ENCODE peak calls at places on chromosome 18, in four cellular contexts. J is NCI-H2171 treated with DMSO at 0.1 percent for 48 hours, M is T-helper 9 cell, B is NCI-H345. O is an unnamed sample.

GRCh38 chr18:44708451-44709083 is 27.9 kb downstream of the SETBP1 start:
- DNase-seq in B (no peak), J (no peak), M (no peak), O (no peak)

GRCh38 chr18:10231220-10231619 is 223.2 kb upstream of the APCDD1 start:
- DNase-seq in B (no peak), J (no peak), M (no peak), O (no peak)

GRCh38 chr18:63107171-63107850 is 212.3 kb downstream of the BCL2 start:
- DNase-seq in B (no peak), J (peak), M (no peak), O (no peak)

GRCh38 chr18:48818329-48819254 is 132.2 kb downstream of the SMAD7 start:
- DNase-seq in M (no peak), B (no peak), J (no peak), O (no peak)

GRCh38 chr18:3594760-3595241 is 144.8 kb downstream of the TGIF1 start:
- DNase-seq in B (no peak), J (no peak), M (no peak), O (no peak)

GRCh38 chr18:72768681-72769229 is 99.0 kb downstream of the NETO1 start:
- DNase-seq in M (no peak), B (no peak), J (no peak), O (no peak)

GRCh38 chr18:57131782-57132181 is 15.1 kb upstream of the BOD1L2 start:
- DNase-seq in J (no peak), B (peak), M (no peak), O (no peak)

GRCh38 chr18:2570772-2571199 is 519 bp downstream of the METTL4 start:
- DNase-seq in B (peak), J (no peak), M (peak), O (no peak)

GRCh38 chr18:35747894-35748472 is 166.4 kb downstream of the GALNT1 start:
- DNase-seq in B (no peak), M (no peak), J (no peak), O (no peak)

GRCh38 chr18:42654561-42654960 is 460.9 kb downstream of the RIT2 start:
- DNase-seq in B (no peak), M (no peak), J (no peak), O (no peak)

GRCh38 chr18:12253027-12253426 is 1.1 kb upstream of the CIDEA start:
- DNase-seq in B (no peak), J (no peak), M (no peak), O (no peak)

GRCh38 chr18:26655010-26655613 is 106.8 kb upstream of the KCTD1 start:
- DNase-seq in B (no peak), J (no peak), M (no peak), O (no peak)

GRCh38 chr18:250685-251084 is 17.2 kb downstream of the THOC1 start:
- DNase-seq in M (no peak), J (peak), B (no peak), O (no peak)

GRCh38 chr18:5309888-5310470 is 14.5 kb upstream of the ZBTB14 start:
- DNase-seq in J (no peak), B (no peak), M (no peak), O (peak)

GRCh38 chr18:63775166-63775730 is at the start of gene SERPINB7:
- DNase-seq in J (no peak), M (no peak), B (no peak), O (no peak)

GRCh38 chr18:79979843-79980242 is 8.5 kb downstream of the TXNL4A start:
- DNase-seq in B (no peak), J (no peak), M (no peak), O (no peak)

GRCh38 chr18:2641638-2642037 is 13.9 kb upstream of the SMCHD1 start:
- DNase-seq in J (no peak), B (no peak), M (no peak), O (peak)

GRCh38 chr18:74251297-74252031 is 40.3 kb downstream of the CYB5A start:
- DNase-seq in B (no peak), J (no peak), M (no peak), O (no peak)

GRCh38 chr18:31679806-31680793 is 4.3 kb downstream of the B4GALT6 start:
- DNase-seq in B (no peak), J (no peak), M (no peak), O (no peak)

GRCh38 chr18:77346446-77346845 is 96.8 kb downstream of the GALR1 start:
- DNase-seq in J (no peak), B (no peak), M (no peak), O (no peak)

GRCh38 chr18:78595453-78595852 is 384.2 kb upstream of the SALL3 start:
- DNase-seq in J (no peak), B (no peak), M (no peak), O (no peak)

GRCh38 chr18:1585881-1586488 is 681.3 kb downstream of the ADCYAP1 start:
- DNase-seq in B (peak), M (no peak), J (peak), O (peak)

GRCh38 chr18:12287684-12288405 is 20.2 kb upstream of the TUBB6 start:
- DNase-seq in B (no peak), J (peak), M (no peak), O (no peak)

GRCh38 chr18:77099501-77100370 is 32.8 kb downstream of the MBP start:
- DNase-seq in J (no peak), M (peak), B (no peak), O (peak)

GRCh38 chr18:45517181-45517741 is 98.0 kb upstream of the SLC14A2 start:
- DNase-seq in J (no peak), B (no peak), M (no peak), O (no peak)

GRCh38 chr18:79529296-79529695 is 133.6 kb downstream of the NFATC1 start:
- DNase-seq in M (no peak), B (no peak), J (no peak), O (no peak)

GRCh38 chr18:76979906-76980305 is 152.7 kb downstream of the MBP start:
- DNase-seq in B (no peak), J (no peak), M (no peak), O (no peak)

GRCh38 chr18:62999392-62999791 is 284.1 kb downstream of the PHLPP1 start:
- DNase-seq in J (no peak), M (no peak), B (no peak), O (no peak)

GRCh38 chr18:9321017-9321452 is 13.5 kb upstream of the TWSG1 start:
- DNase-seq in M (no peak), B (no peak), J (no peak), O (no peak)

GRCh38 chr18:31241900-31242409 is 76.0 kb upstream of the DSG1 start:
- DNase-seq in M (no peak), B (peak), J (no peak), O (no peak)

GRCh38 chr18:70421471-70421870 is 132.6 kb downstream of the SOCS6 start:
- DNase-seq in B (no peak), J (no peak), M (no peak), O (no peak)

GRCh38 chr18:48966523-48966922 is 15.8 kb upstream of the SMAD7 start:
- DNase-seq in J (no peak), M (no peak), B (no peak), O (no peak)

GRCh38 chr18:70387018-70387417 is 98.2 kb downstream of the SOCS6 start:
- DNase-seq in J (no peak), B (no peak), M (no peak), O (no peak)

O was measured in CD4-positive, alpha-beta memory T cell.